ENCODE peak calls at places on chromosomes 6 and 20, in four cellular contexts. One of them, this sample, is unnamed.

GRCh38 chr6:156021746-156022396 is 566.2 kb upstream of the NOX3 start:
- DNase-seq in activated T-cell treated with anti-CD3 and anti-CD28 coated beads, Interleukin-2, amount 50 U/mL, for 4 hours: no peak
- DNase-seq in substantia nigra: no peak
- DNase-seq in LHCN-M2: no peak
- DNase-seq in this sample: peak

GRCh38 chr20:58518896-58519593 is 3.8 kb upstream of the APCDD1L start:
- DNase-seq in activated T-cell treated with anti-CD3 and anti-CD28 coated beads, Interleukin-2, amount 50 U/mL, for 4 hours: no peak
- DNase-seq in substantia nigra: no peak
- DNase-seq in LHCN-M2: no peak
- DNase-seq in this sample: no peak

GRCh38 chr6:99013145-99013544 is 65.4 kb upstream of the FBXL4 start:
- DNase-seq in activated T-cell treated with anti-CD3 and anti-CD28 coated beads, Interleukin-2, amount 50 U/mL, for 4 hours: no peak
- DNase-seq in substantia nigra: no peak
- DNase-seq in LHCN-M2: peak
- DNase-seq in this sample: peak

GRCh38 chr6:143754204-143754603 is 76.4 kb downstream of the PHACTR2 start:
- DNase-seq in activated T-cell treated with anti-CD3 and anti-CD28 coated beads, Interleukin-2, amount 50 U/mL, for 4 hours: no peak
- DNase-seq in substantia nigra: no peak
- DNase-seq in LHCN-M2: no peak
- DNase-seq in this sample: no peak

GRCh38 chr6:77926198-77926752 is 273.4 kb downstream of the MEI4 start:
- DNase-seq in activated T-cell treated with anti-CD3 and anti-CD28 coated beads, Interleukin-2, amount 50 U/mL, for 4 hours: no peak
- DNase-seq in substantia nigra: no peak
- DNase-seq in LHCN-M2: peak
- DNase-seq in this sample: no peak

GRCh38 chr6:79372757-79373156 is 138.3 kb upstream of the HMGN3 start:
- DNase-seq in activated T-cell treated with anti-CD3 and anti-CD28 coated beads, Interleukin-2, amount 50 U/mL, for 4 hours: no peak
- DNase-seq in substantia nigra: no peak
- DNase-seq in LHCN-M2: no peak
- DNase-seq in this sample: no peak

GRCh38 chr20:50121858-50122271 is 8.9 kb upstream of the UBE2V1 start:
- DNase-seq in activated T-cell treated with anti-CD3 and anti-CD28 coated beads, Interleukin-2, amount 50 U/mL, for 4 hours: no peak
- DNase-seq in substantia nigra: no peak
- DNase-seq in LHCN-M2: peak
- DNase-seq in this sample: peak

GRCh38 chr6:81613606-81614005 is 138.9 kb downstream of the TENT5A start:
- DNase-seq in activated T-cell treated with anti-CD3 and anti-CD28 coated beads, Interleukin-2, amount 50 U/mL, for 4 hours: no peak
- DNase-seq in substantia nigra: no peak
- DNase-seq in LHCN-M2: peak
- DNase-seq in this sample: peak

GRCh38 chr6:89145962-89146747 is at the start of gene PM20D2:
- DNase-seq in activated T-cell treated with anti-CD3 and anti-CD28 coated beads, Interleukin-2, amount 50 U/mL, for 4 hours: peak
- DNase-seq in substantia nigra: peak
- DNase-seq in LHCN-M2: peak
- DNase-seq in this sample: peak

GRCh38 chr6:51843470-51844390 is 243.7 kb downstream of the PKHD1 start:
- DNase-seq in activated T-cell treated with anti-CD3 and anti-CD28 coated beads, Interleukin-2, amount 50 U/mL, for 4 hours: no peak
- DNase-seq in substantia nigra: no peak
- DNase-seq in LHCN-M2: no peak
- DNase-seq in this sample: no peak

GRCh38 chr20:22557403-22558276 is 26.7 kb downstream of the FOXA2 start:
- DNase-seq in activated T-cell treated with anti-CD3 and anti-CD28 coated beads, Interleukin-2, amount 50 U/mL, for 4 hours: no peak
- DNase-seq in substantia nigra: no peak
- DNase-seq in LHCN-M2: no peak
- DNase-seq in this sample: no peak

GRCh38 chr6:29887819-29888581 is 54.3 kb upstream of the HLA-A start:
- DNase-seq in activated T-cell treated with anti-CD3 and anti-CD28 coated beads, Interleukin-2, amount 50 U/mL, for 4 hours: peak
- DNase-seq in substantia nigra: peak
- DNase-seq in LHCN-M2: peak
- DNase-seq in this sample: peak

GRCh38 chr20:56503911-56504310 is 20.6 kb upstream of the FAM209A start:
- DNase-seq in activated T-cell treated with anti-CD3 and anti-CD28 coated beads, Interleukin-2, amount 50 U/mL, for 4 hours: no peak
- DNase-seq in substantia nigra: no peak
- DNase-seq in LHCN-M2: no peak
- DNase-seq in this sample: no peak

GRCh38 chr6:160950507-160950906 is 41.1 kb upstream of the MAP3K4 start:
- DNase-seq in activated T-cell treated with anti-CD3 and anti-CD28 coated beads, Interleukin-2, amount 50 U/mL, for 4 hours: no peak
- DNase-seq in substantia nigra: no peak
- DNase-seq in LHCN-M2: peak
- DNase-seq in this sample: peak

GRCh38 chr6:33990061-33990541 is 155.8 kb downstream of the GRM4 start:
- DNase-seq in activated T-cell treated with anti-CD3 and anti-CD28 coated beads, Interleukin-2, amount 50 U/mL, for 4 hours: no peak
- DNase-seq in substantia nigra: no peak
- DNase-seq in LHCN-M2: peak
- DNase-seq in this sample: no peak

GRCh38 chr6:112717401-112717800 is 370.3 kb downstream of the RFPL4B start:
- DNase-seq in activated T-cell treated with anti-CD3 and anti-CD28 coated beads, Interleukin-2, amount 50 U/mL, for 4 hours: no peak
- DNase-seq in substantia nigra: no peak
- DNase-seq in LHCN-M2: peak
- DNase-seq in this sample: peak

GRCh38 chr6:15444881-15445280 is 199.0 kb downstream of the JARID2 start:
- DNase-seq in activated T-cell treated with anti-CD3 and anti-CD28 coated beads, Interleukin-2, amount 50 U/mL, for 4 hours: no peak
- DNase-seq in substantia nigra: no peak
- DNase-seq in LHCN-M2: no peak
- DNase-seq in this sample: no peak

GRCh38 chr6:26743157-26743821 is 83.7 kb upstream of the ZNF322 start:
- DNase-seq in activated T-cell treated with anti-CD3 and anti-CD28 coated beads, Interleukin-2, amount 50 U/mL, for 4 hours: no peak
- DNase-seq in substantia nigra: no peak
- DNase-seq in LHCN-M2: peak
- DNase-seq in this sample: peak

GRCh38 chr6:125818659-125819297 is 28.0 kb downstream of the NCOA7 start:
- DNase-seq in activated T-cell treated with anti-CD3 and anti-CD28 coated beads, Interleukin-2, amount 50 U/mL, for 4 hours: no peak
- DNase-seq in substantia nigra: no peak
- DNase-seq in LHCN-M2: no peak
- DNase-seq in this sample: no peak

GRCh38 chr6:89734526-89734925 is 85.1 kb downstream of the MDN1 start:
- DNase-seq in activated T-cell treated with anti-CD3 and anti-CD28 coated beads, Interleukin-2, amount 50 U/mL, for 4 hours: no peak
- DNase-seq in substantia nigra: no peak
- DNase-seq in LHCN-M2: no peak
- DNase-seq in this sample: no peak

GRCh38 chr20:1568166-1568490 is 10.6 kb upstream of the SIRPD start:
- DNase-seq in activated T-cell treated with anti-CD3 and anti-CD28 coated beads, Interleukin-2, amount 50 U/mL, for 4 hours: no peak
- DNase-seq in substantia nigra: no peak
- DNase-seq in LHCN-M2: no peak
- DNase-seq in this sample: no peak

GRCh38 chr20:21137078-21137477 is 11.2 kb downstream of the KIZ start:
- DNase-seq in activated T-cell treated with anti-CD3 and anti-CD28 coated beads, Interleukin-2, amount 50 U/mL, for 4 hours: no peak
- DNase-seq in substantia nigra: no peak
- DNase-seq in LHCN-M2: no peak
- DNase-seq in this sample: no peak

GRCh38 chr6:137827977-137828815 is 38.9 kb upstream of the TNFAIP3 start:
- DNase-seq in activated T-cell treated with anti-CD3 and anti-CD28 coated beads, Interleukin-2, amount 50 U/mL, for 4 hours: no peak
- DNase-seq in substantia nigra: no peak
- DNase-seq in LHCN-M2: no peak
- DNase-seq in this sample: no peak

GRCh38 chr6:84847349-84848160 is 83.2 kb upstream of the TBX18 start:
- DNase-seq in activated T-cell treated with anti-CD3 and anti-CD28 coated beads, Interleukin-2, amount 50 U/mL, for 4 hours: no peak
- DNase-seq in substantia nigra: no peak
- DNase-seq in LHCN-M2: peak
- DNase-seq in this sample: peak

GRCh38 chr6:6131492-6132109 is 124.9 kb upstream of the NRN1 start:
- DNase-seq in activated T-cell treated with anti-CD3 and anti-CD28 coated beads, Interleukin-2, amount 50 U/mL, for 4 hours: no peak
- DNase-seq in substantia nigra: no peak
- DNase-seq in LHCN-M2: peak
- DNase-seq in this sample: no peak

GRCh38 chr6:25085761-25086160 is 150.0 kb upstream of the RIPOR2 start:
- DNase-seq in activated T-cell treated with anti-CD3 and anti-CD28 coated beads, Interleukin-2, amount 50 U/mL, for 4 hours: no peak
- DNase-seq in substantia nigra: no peak
- DNase-seq in LHCN-M2: no peak
- DNase-seq in this sample: no peak

GRCh38 chr6:68443704-68444103 is 191.4 kb upstream of the ADGRB3 start:
- DNase-seq in activated T-cell treated with anti-CD3 and anti-CD28 coated beads, Interleukin-2, amount 50 U/mL, for 4 hours: no peak
- DNase-seq in substantia nigra: no peak
- DNase-seq in LHCN-M2: no peak
- DNase-seq in this sample: no peak

GRCh38 chr6:166005401-166005845 is 162.2 kb downstream of the TBXT start:
- DNase-seq in activated T-cell treated with anti-CD3 and anti-CD28 coated beads, Interleukin-2, amount 50 U/mL, for 4 hours: no peak
- DNase-seq in substantia nigra: peak
- DNase-seq in LHCN-M2: no peak
- DNase-seq in this sample: no peak

GRCh38 chr6:16058188-16058780 is 70.6 kb upstream of the MYLIP start:
- DNase-seq in activated T-cell treated with anti-CD3 and anti-CD28 coated beads, Interleukin-2, amount 50 U/mL, for 4 hours: no peak
- DNase-seq in substantia nigra: no peak
- DNase-seq in LHCN-M2: no peak
- DNase-seq in this sample: no peak

GRCh38 chr20:36839150-36839549 is 36.8 kb upstream of the TLDC2 start:
- DNase-seq in activated T-cell treated with anti-CD3 and anti-CD28 coated beads, Interleukin-2, amount 50 U/mL, for 4 hours: no peak
- DNase-seq in substantia nigra: no peak
- DNase-seq in LHCN-M2: no peak
- DNase-seq in this sample: no peak

GRCh38 chr20:44187054-44187762 is at the start of gene JPH2:
- DNase-seq in activated T-cell treated with anti-CD3 and anti-CD28 coated beads, Interleukin-2, amount 50 U/mL, for 4 hours: no peak
- DNase-seq in substantia nigra: no peak
- DNase-seq in LHCN-M2: peak
- DNase-seq in this sample: peak

GRCh38 chr20:53989977-53990376 is 80.4 kb downstream of the BCAS1 start:
- DNase-seq in activated T-cell treated with anti-CD3 and anti-CD28 coated beads, Interleukin-2, amount 50 U/mL, for 4 hours: no peak
- DNase-seq in substantia nigra: no peak
- DNase-seq in LHCN-M2: no peak
- DNase-seq in this sample: no peak

GRCh38 chr6:11294263-11294662 is 61.8 kb upstream of the NEDD9 start:
- DNase-seq in activated T-cell treated with anti-CD3 and anti-CD28 coated beads, Interleukin-2, amount 50 U/mL, for 4 hours: no peak
- DNase-seq in substantia nigra: no peak
- DNase-seq in LHCN-M2: no peak
- DNase-seq in this sample: no peak

GRCh38 chr6:113048741-113049140 is 701.6 kb downstream of the RFPL4B start:
- DNase-seq in activated T-cell treated with anti-CD3 and anti-CD28 coated beads, Interleukin-2, amount 50 U/mL, for 4 hours: no peak
- DNase-seq in substantia nigra: no peak
- DNase-seq in LHCN-M2: no peak
- DNase-seq in this sample: peak

GRCh38 chr6:42260972-42261371 is 43.3 kb upstream of the MRPS10 start:
- DNase-seq in activated T-cell treated with anti-CD3 and anti-CD28 coated beads, Interleukin-2, amount 50 U/mL, for 4 hours: peak
- DNase-seq in substantia nigra: no peak
- DNase-seq in LHCN-M2: peak
- DNase-seq in this sample: no peak

GRCh38 chr6:25835442-25836283 is 3.8 kb upstream of the SLC17A1 start:
- DNase-seq in activated T-cell treated with anti-CD3 and anti-CD28 coated beads, Interleukin-2, amount 50 U/mL, for 4 hours: no peak
- DNase-seq in substantia nigra: no peak
- DNase-seq in LHCN-M2: no peak
- DNase-seq in this sample: no peak